ENCODE peak calls at places on chromosomes 5 and 9, in four cellular contexts. Q is A549, C is GM23248, N is IMR-90. V is an unnamed sample. For H3K4me1, the result is how much of the 10 kb centered on the place peaks cover.

GRCh38 chr5:139395844-139396640 is 1.1 kb upstream of the PROB1 start:
- DNase-seq in Q (no peak), C (peak), N (no peak), V (no peak)

GRCh38 chr5:110478899-110479298 is 247.6 kb downstream of the TMEM232 start:
- DNase-seq in Q (no peak), C (peak), N (peak), V (no peak)

GRCh38 chr9:10250200-10250599 is 362.6 kb downstream of the PTPRD start:
- DNase-seq in Q (no peak), C (no peak), N (no peak), V (no peak)

GRCh38 chr5:149563461-149563860 is 12.2 kb upstream of the CSNK1A1 start:
- DNase-seq in Q (no peak), C (peak), N (peak), V (no peak)

GRCh38 chr5:87900419-87900818 is 368.2 kb downstream of the TMEM161B start:
- DNase-seq in Q (no peak), C (no peak), N (no peak), V (no peak)

GRCh38 chr9:17075758-17076485 is 58.9 kb upstream of the CNTLN start:
- DNase-seq in Q (no peak), C (no peak), N (no peak), V (no peak)

GRCh38 chr5:170597109-170597741 is 93.4 kb downstream of the KCNIP1 start:
- DNase-seq in Q (peak), C (peak), N (peak), V (no peak)

GRCh38 chr9:93898502-93899426 is 56.4 kb downstream of the BARX1 start:
- DNase-seq in Q (no peak), C (no peak), N (no peak), V (peak)

GRCh38 chr5:119200795-119201194 is 129.9 kb downstream of the DMXL1 start:
- DNase-seq in Q (no peak), C (no peak), N (no peak), V (no peak)

GRCh38 chr5:146475190-146475801 is 28.2 kb downstream of the TCERG1 start:
- DNase-seq in Q (no peak), C (peak), N (no peak), V (no peak)

GRCh38 chr5:2003206-2003605 is 120.5 kb upstream of the IRX4 start:
- DNase-seq in Q (no peak), C (no peak), N (no peak), V (no peak)

GRCh38 chr9:130857864-130858730 is 23.0 kb downstream of the ABL1 start:
- DNase-seq in Q (no peak), C (peak), N (peak), V (peak)

GRCh38 chr9:94082956-94083355 is 1.3 kb upstream of the PTPDC1 start:
- DNase-seq in Q (no peak), C (no peak), N (peak), V (no peak)

GRCh38 chr5:106680330-106680729 is 990.4 kb downstream of the EFNA5 start:
- DNase-seq in Q (no peak), C (no peak), N (no peak), V (no peak)

GRCh38 chr5:79552984-79553383 is 39.0 kb upstream of the HOMER1 start:
- DNase-seq in Q (no peak), C (peak), N (peak), V (no peak)

GRCh38 chr9:122128432-122129343 is 30.9 kb downstream of the NDUFA8 start:
- DNase-seq in Q (no peak), C (no peak), N (no peak), V (no peak)

GRCh38 chr5:19676895-19677294 is 311.1 kb downstream of the CDH18 start:
- DNase-seq in Q (no peak), C (no peak), N (no peak), V (no peak)

GRCh38 chr9:137878146-137878941 is 762 bp downstream of the CACNA1B start:
- DNase-seq in Q (no peak), C (peak), N (no peak), V (peak)

GRCh38 chr9:98506422-98507054 is 202.2 kb downstream of the GABBR2 start:
- DNase-seq in Q (no peak), C (no peak), N (no peak), V (no peak)

GRCh38 chr9:86925686-86926085 is 21.6 kb downstream of the GAS1 start:
- DNase-seq in Q (no peak), C (peak), N (peak), V (no peak)

GRCh38 chr9:69044226-69045219 is 9.0 kb downstream of the FXN start:
- DNase-seq in Q (no peak), C (peak), N (peak), V (no peak)

GRCh38 chr9:86645303-86645702 is 291.1 kb upstream of the TUT7 start:
- DNase-seq in Q (no peak), C (no peak), N (no peak), V (no peak)

GRCh38 chr5:35644543-35644942 is 26.9 kb downstream of the SPEF2 start:
- DNase-seq in Q (peak), C (no peak), N (no peak), V (no peak)

GRCh38 chr5:161660806-161661205 is 24.7 kb upstream of the GABRA6 start:
- DNase-seq in Q (no peak), C (no peak), N (no peak), V (no peak)

GRCh38 chr9:470795-471194 is 256.1 kb downstream of the DOCK8 start:
- DNase-seq in Q (no peak), C (peak), N (no peak), V (no peak)

GRCh38 chr5:151214614-151215545 is 9.0 kb downstream of the CCDC69 start:
- DNase-seq in Q (no peak), C (no peak), N (no peak), V (peak)

GRCh38 chr5:151216781-151217180 is 7.1 kb downstream of the CCDC69 start:
- DNase-seq in Q (no peak), C (no peak), N (no peak), V (no peak)

GRCh38 chr5:151213803-151214613 is 9.9 kb downstream of the CCDC69 start:
- DNase-seq in Q (no peak), C (peak), N (no peak), V (peak)

GRCh38 chr5:151218177-151218576 is 5.7 kb downstream of the CCDC69 start:
- DNase-seq in Q (no peak), C (no peak), N (no peak), V (peak)

DNA sequence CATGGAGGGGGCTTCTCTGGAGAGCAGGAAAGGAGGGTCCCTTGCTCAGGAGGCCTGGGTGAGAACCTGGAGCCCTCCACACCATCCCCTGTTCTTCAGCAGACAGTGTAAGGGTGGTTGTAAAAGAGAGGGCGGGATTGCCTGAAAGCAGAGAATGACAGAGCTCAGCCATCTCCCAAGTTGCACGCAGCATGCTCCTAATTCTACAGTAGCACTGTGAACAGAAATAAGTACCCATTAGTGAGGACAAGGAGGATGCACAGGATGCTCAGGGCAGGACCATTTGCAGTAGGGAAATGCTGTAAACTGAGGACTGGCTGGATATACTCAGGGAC is 8.4 kb downstream of the CCDC69 start:
- DNase-seq in Q (no peak), C (no peak), N (no peak), V (no peak)
- H3K4me1 ChIP-seq in Q (under half), C (under half), N (under half), V (under half)

GRCh38 chr5:66542728-66543127 is 53.5 kb upstream of the MAST4 start:
- DNase-seq in Q (no peak), C (no peak), N (no peak), V (no peak)

GRCh38 chr5:66538531-66538930 is 57.7 kb upstream of the MAST4 start:
- DNase-seq in Q (no peak), C (peak), N (no peak), V (no peak)

GRCh38 chr5:66538126-66538525 is 58.1 kb upstream of the MAST4 start:
- DNase-seq in Q (no peak), C (no peak), N (no peak), V (no peak)

DNA sequence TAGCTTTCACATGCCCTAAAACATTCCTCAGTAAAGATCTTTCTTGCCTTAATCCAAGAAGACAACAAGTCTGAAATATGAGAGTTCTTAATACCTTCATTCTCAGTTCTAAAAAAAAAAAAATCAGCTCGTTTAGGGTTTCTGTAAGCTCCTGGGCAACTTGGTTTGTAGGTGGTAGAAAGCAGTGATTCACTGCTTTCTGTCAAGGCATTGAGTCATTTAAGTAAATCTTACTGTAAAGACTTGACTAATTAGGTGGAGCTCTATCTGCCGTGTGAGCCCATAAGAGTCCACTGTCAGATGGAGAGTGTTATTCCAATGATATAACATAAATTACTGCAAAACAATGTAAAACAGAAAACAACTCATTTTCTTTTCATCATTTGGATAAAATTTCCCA is 56.1 kb upstream of the MAST4 start:
- DNase-seq in Q (no peak), C (peak), N (no peak), V (no peak)
- H3K4me1 ChIP-seq in Q (under half), C (under half), N (under half), V (under half)

GRCh38 chr5:62315376-62316049 is 9.5 kb downstream of the KIF2A start:
- DNase-seq in Q (no peak), C (peak), N (peak), V (no peak)
- H3K4me1 ChIP-seq in Q (under half), C (under half), N (under half), V (under half)

DNA sequence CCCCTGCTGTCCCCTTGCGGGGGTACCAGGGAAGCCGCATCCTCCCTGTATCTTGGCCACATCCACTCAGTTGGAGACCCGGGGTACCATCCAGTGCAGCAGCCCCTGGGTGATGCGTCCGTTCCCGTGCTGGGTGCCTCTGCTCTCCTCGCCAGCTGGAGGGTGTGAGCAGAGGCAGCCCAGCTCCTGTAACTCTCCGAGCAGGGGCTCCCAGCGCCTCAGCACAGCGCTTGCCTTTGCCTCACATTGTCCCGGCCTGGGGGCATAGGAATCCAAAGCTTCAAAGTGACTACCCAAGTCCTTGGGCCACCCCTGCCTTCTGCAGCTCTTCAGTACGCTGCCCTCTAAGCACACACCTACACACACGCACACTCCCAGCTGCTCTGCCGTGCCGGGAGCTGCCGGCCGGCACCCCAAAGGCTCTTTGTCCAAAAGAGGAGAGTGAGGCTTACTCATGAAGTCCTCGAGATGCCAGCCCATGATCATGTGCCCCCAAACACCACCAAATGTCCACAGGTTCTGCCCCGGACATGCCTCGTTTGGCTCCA is 733 bp downstream of the ANGPTL2 start:
- DNase-seq in Q (no peak), C (peak), N (peak), V (no peak)
- H3K4me1 ChIP-seq in Q (under half), C (under half), N (under half), V (under half)

GRCh38 chr5:177467436-177467835 is 6.0 kb downstream of the DBN1 start:
- DNase-seq in Q (no peak), C (no peak), N (no peak), V (no peak)

GRCh38 chr5:177468329-177469058 is 4.9 kb downstream of the DBN1 start:
- DNase-seq in Q (peak), C (peak), N (peak), V (no peak)

GRCh38 chr5:177470759-177471536 is 2.5 kb downstream of the DBN1 start:
- DNase-seq in Q (peak), C (peak), N (no peak), V (no peak)

GRCh38 chr5:177469750-177470525 is 3.5 kb downstream of the DBN1 start:
- DNase-seq in Q (no peak), C (no peak), N (no peak), V (no peak)

GRCh38 chr5:177469061-177469628 is 4.3 kb downstream of the DBN1 start:
- DNase-seq in Q (no peak), C (peak), N (no peak), V (peak)
- H3K4me1 ChIP-seq in Q (under half), C (under half), N (under half), V (under half)

GRCh38 chr9:136361757-136362449 is 1.6 kb downstream of the DNLZ start:
- DNase-seq in Q (no peak), C (no peak), N (peak), V (no peak)
- H3K4me1 ChIP-seq in Q (under half), C (under half), N (under half), V (under half)

DNA sequence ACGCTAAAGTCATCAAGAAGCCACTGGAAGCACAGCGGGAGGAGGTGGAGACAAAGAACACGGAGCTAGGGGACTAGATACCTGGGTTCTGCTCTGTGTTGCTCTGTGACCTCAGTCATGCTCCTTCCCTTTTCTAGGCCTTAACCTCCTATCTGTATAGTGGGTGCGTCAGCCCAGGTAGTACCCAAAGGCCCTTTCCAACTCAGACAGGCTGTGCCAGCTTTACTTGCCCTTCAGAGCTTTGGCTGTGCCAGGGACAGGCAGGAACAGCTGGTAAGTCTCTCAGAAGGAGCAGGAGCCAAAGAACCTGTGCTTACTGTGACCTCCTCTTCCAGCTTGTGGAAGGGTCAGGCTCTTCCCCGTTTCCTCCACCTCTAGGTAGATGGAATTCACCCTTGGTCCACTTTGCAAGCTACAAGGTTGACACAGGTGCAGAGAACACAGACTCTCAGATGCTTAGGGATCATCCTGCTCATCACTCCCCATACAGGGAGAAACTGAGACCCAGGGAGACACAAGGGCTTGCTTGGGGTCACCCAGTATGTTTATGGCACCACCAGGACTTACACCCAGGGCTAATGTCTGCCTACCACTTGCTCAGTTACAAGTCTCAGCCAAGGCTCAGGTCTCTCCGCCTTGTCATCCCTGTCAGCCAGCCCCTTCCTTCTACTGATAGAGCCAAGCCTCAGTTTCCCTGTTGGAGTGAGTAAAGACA is 1.7 kb downstream of the CCDC69 start:
- DNase-seq in Q (no peak), C (no peak), N (no peak), V (no peak)
- H3K4me1 ChIP-seq in Q (under half), C (under half), N (under half), V (under half)

GRCh38 chr5:82107277-82107676 is 135.5 kb downstream of the ATG10 start:
- DNase-seq in Q (peak), C (peak), N (peak), V (no peak)
- H3K4me1 ChIP-seq in Q (under half), C (under half), N (under half), V (under half)